ENCODE peak calls at places on chromosomes 11 and 22, in nine cellular contexts. T is hepatocyte; V is fibroblast of lung; Q is adrenal gland; Y is CD8-positive, alpha-beta T cell; S is fibroblast of the aortic adventitia; X is spleen; F is stomach; Z is A549. J is an unnamed sample.

GRCh38 chr11:77747381-77747969 is 73.0 kb downstream of the RSF1 start:
- DNase-seq in T (no peak), V (peak; percentile 9), Q (no peak), Y (no peak), S (peak; percentile 83), X (no peak), F (no peak), Z (no peak), J (no peak)

GRCh38 chr11:130344846-130345245 is 30.1 kb upstream of the ZBTB44 start:
- DNase-seq in T (no peak), V (no peak), Q (no peak), Y (no peak), S (no peak), X (no peak), F (no peak), Z (no peak), J (no peak)

GRCh38 chr11:43913829-43914380 is 28.5 kb upstream of the C11orf96 start:
- DNase-seq in T (no peak), V (no peak), Q (no peak), Y (no peak), S (no peak), X (no peak), F (no peak), Z (no peak), J (no peak)

GRCh38 chr11:121446752-121447156 is 5.4 kb upstream of the SORL1 start:
- DNase-seq in T (no peak), V (peak; percentile 34), Q (no peak), Y (no peak), S (peak; percentile 21), X (no peak), F (no peak), Z (no peak), J (peak; percentile 41)

GRCh38 chr11:65434057-65434666 is 11.6 kb downstream of the NEAT1 start:
- DNase-seq in T (no peak), V (peak; percentile 46), Q (peak; percentile 54), Y (no peak), S (peak; percentile 65), X (no peak), F (no peak), Z (no peak), J (peak; percentile 47)

GRCh38 chr11:107590460-107591097 is 368 bp upstream of the ELMOD1 start:
- DNase-seq in T (no peak), V (no peak), Q (no peak), Y (no peak), S (no peak), X (no peak), F (no peak), Z (peak; percentile 17), J (no peak)

GRCh38 chr22:49305966-49306631 is 521.6 kb downstream of the BRD1 start:
- DNase-seq in T (no peak), V (no peak), Q (peak; percentile 20), Y (no peak), S (no peak), X (peak; percentile 46), F (peak; percentile 13), Z (no peak), J (no peak)

GRCh38 chr11:70265341-70265740 is 5.1 kb upstream of the PPFIA1 start:
- DNase-seq in T (no peak), V (no peak), Q (no peak), Y (no peak), S (no peak), X (no peak), F (no peak), Z (no peak), J (no peak)

GRCh38 chr22:49951001-49951677 is 9.4 kb upstream of the PIM3 start:
- DNase-seq in T (peak; percentile 88), V (no peak), Q (no peak), Y (no peak), S (peak; percentile 51), X (no peak), F (peak; percentile 99), Z (no peak), J (peak; percentile 53)

GRCh38 chr11:35826949-35827348 is 116.9 kb upstream of the LDLRAD3 start:
- DNase-seq in T (no peak), V (no peak), Q (no peak), Y (no peak), S (no peak), X (no peak), F (no peak), Z (no peak), J (no peak)

GRCh38 chr22:36332623-36333331 is 55.0 kb downstream of the MYH9 start:
- DNase-seq in T (peak; percentile 71), V (no peak), Q (no peak), Y (no peak), S (peak; percentile 45), X (peak; percentile 77), F (peak; percentile 73), Z (no peak), J (peak; percentile 91)

GRCh38 chr22:17241571-17242310 is 22.5 kb upstream of the ADA2 start:
- DNase-seq in T (no peak), V (no peak), Q (no peak), Y (no peak), S (no peak), X (peak; percentile 64), F (no peak), Z (no peak), J (no peak)

GRCh38 chr11:1832181-1832988 is 2.4 kb upstream of the SYT8 start:
- DNase-seq in T (peak; percentile 75), V (peak; percentile 8), Q (peak; percentile 65), Y (peak; percentile 59), S (peak; percentile 5), X (peak; percentile 92), F (peak; percentile 68), Z (peak; percentile 69), J (no peak)

GRCh38 chr11:110373061-110373702 is 56.6 kb upstream of the FDX1 start:
- DNase-seq in T (peak; percentile 11), V (peak; percentile 50), Q (peak; percentile 74), Y (no peak), S (peak; percentile 48), X (no peak), F (no peak), Z (no peak), J (peak; percentile 80)

GRCh38 chr22:19886605-19887250 is 32.1 kb upstream of the GNB1L start:
- DNase-seq in T (no peak), V (peak; percentile 59), Q (no peak), Y (no peak), S (peak; percentile 38), X (peak; percentile 91), F (no peak), Z (no peak), J (peak; percentile 85)

GRCh38 chr22:31308181-31308580 is 15.9 kb upstream of the PIK3IP1 start:
- DNase-seq in T (no peak), V (no peak), Q (no peak), Y (no peak), S (no peak), X (no peak), F (no peak), Z (no peak), J (no peak)
- H3K4me3 ChIP-seq in T (no peak overlapping the region), V (no peak overlapping the region), Q (no peak overlapping the region), Y (no peak overlapping the region), S (no peak overlapping the region), X (no peak overlapping the region), F (no peak overlapping the region), Z (no peak overlapping the region), J (no peak overlapping the region)

DNA sequence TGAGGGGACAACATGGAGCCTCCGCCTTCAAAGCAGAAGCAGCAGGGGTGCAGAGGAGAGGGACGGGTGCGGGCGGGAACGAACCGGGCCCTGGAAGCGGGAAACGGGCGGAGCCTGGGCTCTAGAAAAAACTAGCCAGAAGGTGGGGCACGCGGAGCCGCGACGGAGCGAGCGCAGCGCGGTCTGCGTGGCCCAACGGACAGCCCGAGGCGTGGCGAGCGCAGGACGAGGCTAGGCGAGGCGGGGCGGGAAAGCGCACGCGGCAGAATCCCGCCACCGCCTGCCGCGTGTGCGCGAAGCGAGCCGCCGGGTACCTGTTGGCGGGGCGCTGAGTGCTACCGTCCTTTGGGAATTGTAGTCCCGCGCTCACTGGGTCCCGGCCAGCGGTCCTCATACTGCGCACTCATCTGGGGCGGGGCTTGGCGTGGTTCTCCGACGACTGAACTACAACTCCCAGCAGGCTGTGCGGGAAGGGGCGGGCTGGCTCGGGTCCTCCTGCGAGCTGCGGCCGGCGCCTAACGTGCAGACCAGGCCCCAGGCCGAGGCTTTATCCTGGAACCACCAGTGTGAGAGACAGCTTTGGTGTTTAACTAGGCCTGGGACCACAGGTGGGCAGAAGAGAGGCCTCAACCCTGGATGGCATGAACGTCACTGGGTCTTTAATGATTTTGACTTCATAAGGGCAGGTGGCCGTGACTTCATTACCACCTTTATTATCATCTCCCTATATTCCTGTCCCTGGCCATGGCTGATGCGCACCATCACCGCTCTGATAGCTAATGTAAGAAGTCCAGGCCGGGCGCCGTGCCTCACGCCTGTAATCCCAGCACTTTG is at the start of gene ATL3:
- DNase-seq in T (peak; percentile 96), V (peak; percentile 95), Q (peak; percentile 99), Y (peak; percentile 91), S (peak; percentile 93), X (peak; percentile 99), F (peak; percentile 99), Z (peak; percentile 90), J (peak; percentile 92)
- TF ChIP-seq CTCF in T (no peak), V (no peak), Q (peak; percentile 15), Y (no peak), S (peak; percentile 12), X (peak; percentile 21), F (no peak), Z (no peak), J (no peak)

DNA sequence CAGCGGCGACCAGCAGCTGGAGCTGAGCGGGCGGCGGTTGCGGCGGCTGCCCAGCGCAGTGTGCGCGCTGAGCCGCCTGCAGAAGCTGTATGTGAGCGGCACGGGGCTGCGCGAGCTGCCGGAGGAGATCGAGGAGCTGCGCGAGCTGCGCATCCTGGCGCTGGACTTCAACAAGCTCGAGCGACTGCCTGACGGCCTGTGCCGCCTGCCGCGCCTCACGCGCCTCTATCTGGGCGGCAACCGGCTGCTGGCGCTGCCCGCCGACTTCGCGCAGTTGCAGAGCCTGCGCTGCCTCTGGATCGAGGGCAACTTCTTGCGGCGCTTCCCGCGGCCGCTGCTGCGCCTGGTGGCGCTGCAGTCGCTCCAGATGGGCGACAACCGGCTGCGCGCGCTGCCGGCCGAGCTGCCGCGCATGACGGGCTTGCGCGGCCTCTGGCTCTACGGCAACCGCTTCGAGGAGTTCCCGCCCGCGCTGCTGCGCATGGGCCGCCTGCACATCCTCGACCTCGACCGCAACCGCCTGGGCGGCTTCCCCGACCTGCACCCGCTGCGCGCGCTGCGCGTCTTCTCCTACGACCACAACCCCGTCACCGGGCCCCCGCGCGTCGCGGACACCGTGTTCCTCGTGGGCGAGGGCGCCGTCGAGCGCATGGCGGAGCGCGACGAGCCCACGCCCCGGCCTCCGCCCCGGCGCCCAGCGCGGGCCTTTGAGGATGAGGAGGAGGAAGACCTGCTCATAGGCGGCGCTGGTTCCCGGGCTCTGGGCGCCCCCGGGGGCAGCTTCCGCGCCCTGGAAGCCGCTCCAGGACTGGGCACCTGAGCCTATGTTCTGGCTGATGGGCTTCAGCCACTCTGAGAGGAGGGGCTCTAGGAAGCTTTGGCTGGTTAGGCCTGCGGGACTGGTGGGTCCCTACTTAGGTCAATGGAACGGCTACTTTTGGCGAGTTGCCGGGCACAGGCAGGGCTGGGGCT is 795 bp downstream of the LRRC10B start:
- DNase-seq in T (peak; percentile 93), V (peak; percentile 76), Q (peak; percentile 83), Y (peak; percentile 16), S (peak; percentile 62), X (peak; percentile 85), F (peak; percentile 77), Z (peak; percentile 79), J (peak; percentile 62)
- H3K4me3 ChIP-seq in T (no peak overlapping the region), V (peak overlapping the region; percentile 35), Q (no peak overlapping the region), Y (peak overlapping the region; percentile 30), S (peak overlapping the region; percentile 33), X (peak overlapping the region; percentile 25), F (peak overlapping the region; percentile 35), Z (peak overlapping the region; percentile 44), J (no peak overlapping the region)

DNA sequence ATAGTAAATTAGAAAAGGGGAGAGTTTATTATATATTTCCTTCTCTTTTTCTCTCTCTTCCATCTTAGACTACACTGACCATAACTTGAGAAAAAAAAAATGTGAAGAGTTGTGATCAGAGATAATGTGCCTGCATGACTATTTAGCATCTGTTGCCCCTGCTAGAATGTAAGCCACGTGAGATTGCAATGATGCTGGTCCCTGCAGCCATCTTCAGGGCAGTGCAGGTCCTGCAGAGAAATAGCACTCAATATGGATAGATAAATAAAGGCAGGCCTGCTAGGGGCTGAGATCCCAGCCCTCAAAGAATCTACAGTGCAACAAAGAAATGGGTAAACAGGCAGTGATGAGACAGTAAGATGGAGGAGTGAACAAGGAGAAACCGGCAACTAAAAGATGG is 7.8 kb upstream of the DKK3 start:
- DNase-seq in T (no peak), V (no peak), Q (no peak), Y (no peak), S (no peak), X (no peak), F (no peak), Z (no peak), J (no peak)
- TF ChIP-seq CTCF in T (no peak), V (no peak), Q (no peak), Y (no peak), S (peak; percentile 12), X (no peak), F (no peak), Z (no peak), J (peak; percentile 17)